ENCODE peak calls at places on chromosomes 2 and 18, in five cellular contexts. J is AG09319, U is psoas muscle, Z is AG10803, P is GM06990. C is an unnamed sample.

GRCh38 chr18:62767321-62767720 is 52.0 kb downstream of the PHLPP1 start:
- DNase-seq in J (no peak), U (no peak), Z (peak; percentile 40), P (no peak), C (no peak)

GRCh38 chr2:26961603-26962184 is 8.7 kb upstream of the MAPRE3 start:
- DNase-seq in J (peak; percentile 47), U (peak; percentile 87), Z (peak; percentile 66), P (peak; percentile 39), C (peak; percentile 85)

GRCh38 chr2:241882090-241882625 is 12.6 kb downstream of the RTP5 start:
- DNase-seq in J (no peak), U (peak; percentile 83), Z (no peak), P (no peak), C (no peak)

GRCh38 chr2:86290596-86291327 is 46.7 kb downstream of the REEP1 start:
- DNase-seq in J (no peak), U (no peak), Z (no peak), P (no peak), C (peak; percentile 6)

GRCh38 chr2:26351375-26352090 is 4.9 kb upstream of the ADGRF3 start:
- DNase-seq in J (no peak), U (no peak), Z (no peak), P (no peak), C (no peak)

GRCh38 chr18:57141208-57142129 is 5.4 kb upstream of the BOD1L2 start:
- DNase-seq in J (no peak), U (no peak), Z (no peak), P (no peak), C (peak; percentile 73)

GRCh38 chr2:166563894-166564293 is 69.8 kb upstream of the SCN7A start:
- DNase-seq in J (no peak), U (no peak), Z (no peak), P (no peak), C (no peak)

GRCh38 chr2:100482741-100483140 is 12.5 kb downstream of the NMS start:
- DNase-seq in J (no peak), U (no peak), Z (no peak), P (no peak), C (no peak)

GRCh38 chr2:163877316-163877715 is 141.5 kb upstream of the FIGN start:
- DNase-seq in J (no peak), U (no peak), Z (peak; percentile 81), P (no peak), C (no peak)

GRCh38 chr2:231929961-231930600 is 3.9 kb upstream of the NPPC start:
- DNase-seq in J (no peak), U (peak; percentile 71), Z (peak; percentile 22), P (peak; percentile 34), C (no peak)

GRCh38 chr2:15242936-15243461 is 318.1 kb downstream of the NBAS start:
- DNase-seq in J (no peak), U (no peak), Z (peak; percentile 21), P (no peak), C (no peak)

GRCh38 chr2:133531382-133531781 is 36.9 kb downstream of the NCKAP5 start:
- DNase-seq in J (no peak), U (no peak), Z (no peak), P (no peak), C (no peak)

GRCh38 chr2:201674794-201675193 is 23.6 kb downstream of the MPP4 start:
- DNase-seq in J (no peak), U (no peak), Z (no peak), P (no peak), C (no peak)

GRCh38 chr2:235968616-235969324 is 199.4 kb downstream of the GBX2 start:
- DNase-seq in J (no peak), U (peak; percentile 73), Z (peak; percentile 15), P (no peak), C (no peak)

GRCh38 chr2:158498043-158498748 is 41.4 kb downstream of the PKP4 start:
- DNase-seq in J (no peak), U (no peak), Z (peak; percentile 53), P (no peak), C (no peak)

GRCh38 chr2:180463608-180464007 is 456.5 kb upstream of the CWC22 start:
- DNase-seq in J (no peak), U (no peak), Z (no peak), P (no peak), C (no peak)

GRCh38 chr2:226794751-226795171 is 4.9 kb downstream of the IRS1 start:
- DNase-seq in J (no peak), U (no peak), Z (peak; percentile 75), P (no peak), C (no peak)
- TF ChIP-seq CTCF in J (no peak), U (no peak), Z (peak; percentile 25), P (no peak), C (no peak)

DNA sequence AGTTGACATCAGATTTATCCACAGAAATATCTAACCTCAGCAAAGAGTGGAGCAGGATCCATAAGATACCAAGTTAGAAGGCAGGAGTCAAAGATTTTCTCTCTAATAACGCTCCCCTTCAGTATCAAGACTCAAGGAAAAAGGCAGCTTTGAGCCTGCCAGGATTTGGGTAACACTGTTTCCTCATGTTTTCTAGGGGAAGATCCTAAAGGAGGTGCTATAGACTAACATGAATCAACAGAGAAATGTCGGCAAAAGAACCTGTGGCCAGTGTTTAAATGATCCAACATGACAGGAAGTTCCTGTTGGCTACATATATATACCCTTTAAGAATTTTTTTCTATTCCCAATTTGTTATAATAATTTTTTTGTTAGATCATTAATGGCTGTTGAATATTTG is 402.3 kb downstream of the TGIF1 start:
- DNase-seq in J (no peak), U (no peak), Z (no peak), P (no peak), C (no peak)
- TF ChIP-seq CTCF in J (no peak), U (no peak), Z (no peak), P (no peak), C (no peak)

GRCh38 chr2:194291104-194291503 is 1365.9 kb upstream of the SLC39A10 start:
- DNase-seq in J (no peak), U (no peak), Z (no peak), P (no peak), C (no peak)
- TF ChIP-seq CTCF in J (no peak), U (no peak), Z (no peak), P (no peak), C (no peak)

GRCh38 chr2:72825271-72826155 is at the start of gene EXOC6B:
- DNase-seq in J (peak; percentile 49), U (peak; percentile 95), Z (peak; percentile 81), P (peak; percentile 86), C (peak; percentile 97)
- TF ChIP-seq CTCF in J (no peak), U (no peak), Z (no peak), P (no peak), C (peak; percentile 19)

GRCh38 chr2:197853549-197853948 is 49.2 kb downstream of the PLCL1 start:
- DNase-seq in J (no peak), U (no peak), Z (no peak), P (no peak), C (no peak)
- TF ChIP-seq CTCF in J (no peak), U (no peak), Z (no peak), P (no peak), C (no peak)

DNA sequence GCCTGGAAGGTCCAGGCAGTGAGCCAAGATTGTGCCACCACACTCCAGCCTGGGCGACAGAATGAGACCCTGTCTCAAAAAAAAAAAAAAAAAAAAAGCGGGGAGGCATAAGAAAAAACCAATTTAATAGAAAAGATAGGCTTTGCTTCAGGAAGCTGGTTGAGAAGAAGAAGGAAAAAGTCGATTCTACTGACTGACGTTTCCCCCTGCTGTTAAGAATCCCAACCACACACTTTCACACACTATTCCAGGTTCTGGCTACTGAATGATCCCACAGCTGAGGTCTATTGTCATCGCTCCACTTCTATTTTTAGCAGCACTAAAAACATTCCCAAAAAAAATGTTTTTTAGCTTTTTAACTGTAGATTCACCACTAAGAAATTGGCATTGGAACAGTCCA is 6.7 kb upstream of the CHCHD5 start:
- DNase-seq in J (no peak), U (no peak), Z (peak; percentile 51), P (no peak), C (no peak)
- TF ChIP-seq CTCF in J (no peak), U (no peak), Z (peak; percentile 44), P (no peak), C (no peak)